ENCODE peak calls at places on chromosomes 12 and 14, in four cellular contexts. F is H9, P is H1, K is mesenchymal stem cell. G is an unnamed sample.

GRCh38 chr14:66076166-66076565 is 410.0 kb upstream of the CCDC196 start:
- DNase-seq in K (peak; percentile 8), F (no peak), P (no peak), G (no peak)

GRCh38 chr12:100868487-100868886 is 73.9 kb downstream of the ANO4 start:
- DNase-seq in F (no peak), P (no peak), K (peak; percentile 45), G (no peak)

GRCh38 chr12:70983692-70984091 is 63.2 kb upstream of the PTPRR start:
- DNase-seq in K (peak; percentile 24), F (peak; percentile 50), P (no peak), G (peak; percentile 27)

GRCh38 chr12:79681008-79681590 is 9.7 kb downstream of the PAWR start:
- DNase-seq in P (no peak), K (peak; percentile 68), F (no peak), G (no peak)

GRCh38 chr14:68666899-68667298 is 126.0 kb downstream of the ZFP36L1 start:
- DNase-seq in K (no peak), F (no peak), P (no peak), G (no peak)

GRCh38 chr14:34682787-34683321 is 31.5 kb downstream of the CFL2 start:
- DNase-seq in F (no peak), P (no peak), K (peak; percentile 24), G (no peak)

GRCh38 chr12:115295886-115296285 is 611.9 kb upstream of the TBX3 start:
- DNase-seq in F (no peak), K (no peak), P (no peak), G (no peak)

GRCh38 chr14:64726585-64726890 is 22.3 kb downstream of the PLEKHG3 start:
- DNase-seq in F (peak; percentile 81), P (no peak), K (peak; percentile 63), G (no peak)

GRCh38 chr14:75123991-75124390 is 2.9 kb downstream of the NEK9 start:
- DNase-seq in K (peak; percentile 92), F (no peak), P (no peak), G (no peak)

GRCh38 chr12:111304642-111305071 is 64.2 kb downstream of the PHETA1 start:
- DNase-seq in F (peak; percentile 75), P (peak; percentile 61), K (no peak), G (no peak)

GRCh38 chr14:96584199-96584906 is 82.2 kb downstream of the PAPOLA start:
- DNase-seq in F (peak; percentile 88), K (peak; percentile 12), P (peak; percentile 43), G (peak; percentile 61)

GRCh38 chr12:92506891-92507290 is 195.9 kb upstream of the PLEKHG7 start:
- DNase-seq in F (no peak), K (no peak), P (no peak), G (no peak)
- H2BK12ac ChIP-seq in F (no peak overlapping the region), K (peak overlapping the region; percentile 45), P (no peak overlapping the region), G (no peak overlapping the region)

GRCh38 chr12:66190519-66191406 is 1.7 kb downstream of the IRAK3 start:
- DNase-seq in F (no peak), P (no peak), K (no peak), G (no peak)
- H3K27ac ChIP-seq in F (no peak overlapping the region), P (no peak overlapping the region), K (no peak overlapping the region), G (no peak overlapping the region)

GRCh38 chr12:15924956-15925355 is 13.8 kb downstream of the DERA start:
- DNase-seq in K (no peak), F (no peak), P (no peak), G (no peak)

GRCh38 chr12:15931590-15932053 is 20.5 kb downstream of the DERA start:
- DNase-seq in P (no peak), K (no peak), F (no peak), G (no peak)

GRCh38 chr12:15928345-15928744 is 17.2 kb downstream of the DERA start:
- DNase-seq in F (no peak), P (no peak), K (peak; percentile 74), G (no peak)

GRCh38 chr12:15932975-15933374 is 21.8 kb downstream of the DERA start:
- DNase-seq in P (no peak), F (no peak), K (no peak), G (no peak)

GRCh38 chr12:15928870-15929571 is 17.9 kb downstream of the DERA start:
- DNase-seq in K (no peak), F (no peak), P (no peak), G (no peak)
- H2BK15ac ChIP-seq in K (no peak overlapping the region), F (no peak overlapping the region), P (no peak overlapping the region), G (no peak overlapping the region)

GRCh38 chr14:73888460-73888725 is 1.7 kb downstream of the ZNF410 start:
- DNase-seq in F (no peak), P (no peak), K (peak; percentile 40), G (no peak)

GRCh38 chr14:73884438-73885190 is 2.0 kb upstream of the ZNF410 start:
- DNase-seq in K (no peak), F (no peak), P (no peak), G (no peak)

GRCh38 chr14:73887116-73887490 is 444 bp downstream of the ZNF410 start:
- DNase-seq in F (no peak), P (no peak), K (no peak), G (no peak)

GRCh38 chr14:73887704-73888459 is 1.2 kb downstream of the ZNF410 start:
- DNase-seq in F (no peak), K (no peak), P (no peak), G (no peak)

DNA sequence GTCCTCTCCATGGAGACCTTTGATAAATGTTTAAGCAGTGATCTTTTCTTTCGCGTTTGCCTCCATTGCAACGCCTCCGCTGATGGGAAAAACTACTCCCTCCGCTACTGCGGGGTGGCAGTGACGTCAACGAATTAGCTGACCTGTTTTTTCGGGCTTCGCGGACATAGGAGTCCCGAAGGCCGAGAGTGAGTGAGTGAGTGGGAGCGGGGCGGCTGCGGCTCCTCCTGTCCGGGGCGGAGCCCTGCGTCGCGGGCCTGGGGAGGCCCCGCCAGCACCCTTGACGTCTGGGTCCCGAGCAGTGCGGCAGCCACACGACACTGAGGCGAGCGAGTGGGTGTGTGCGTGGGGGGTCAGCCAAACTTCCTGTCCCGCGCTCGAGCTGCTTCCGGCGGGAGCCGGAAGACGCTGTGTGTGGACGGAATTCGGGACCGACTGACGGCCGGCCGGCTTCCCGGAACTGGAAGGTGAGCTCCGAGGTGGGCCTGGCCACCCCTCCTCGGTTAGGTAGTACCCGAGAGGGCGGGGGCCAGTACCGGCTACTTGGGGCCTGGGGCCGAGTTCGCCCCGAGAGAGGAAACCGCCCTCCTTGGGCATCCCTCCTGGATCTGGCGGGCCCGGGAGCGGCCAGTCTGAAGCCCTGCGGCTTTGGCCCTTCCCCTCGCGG is at the start of gene ZNF410:
- DNase-seq in P (peak; percentile 70), K (peak; percentile 99), F (peak; percentile 88), G (peak; percentile 81)
- H2BK12ac ChIP-seq in P (no peak within 1 kb of the TSS), K (no peak within 1 kb of the TSS), F (no peak within 1 kb of the TSS), G (no peak within 1 kb of the TSS)

GRCh38 chr14:21090194-21090939 is 8.1 kb downstream of the ZNF219 start:
- DNase-seq in K (no peak), F (peak; percentile 75), P (no peak), G (no peak)
- H3K27ac ChIP-seq in K (no peak overlapping the region), F (no peak overlapping the region), P (no peak overlapping the region), G (no peak overlapping the region)

GRCh38 chr12:102569803-102570202 is 89.4 kb upstream of the IGF1 start:
- DNase-seq in P (no peak), F (no peak), K (no peak), G (no peak)
- H2BK15ac ChIP-seq in P (no peak overlapping the region), F (no peak overlapping the region), K (no peak overlapping the region), G (no peak overlapping the region)

GRCh38 chr14:51860164-51860835 is at the start of gene GNG2:
- DNase-seq in K (peak; percentile 83), P (no peak), F (peak; percentile 69), G (peak; percentile 56)
- H2BK12ac ChIP-seq in K (peak within 1 kb of the TSS; percentile 76), P (peak within 1 kb of the TSS; percentile 76), F (no peak within 1 kb of the TSS), G (no peak within 1 kb of the TSS)